ENCODE peak calls at places on chromosomes 1 and 21, in eight cellular contexts. B is tibial artery; D is activated naive CD4-positive, alpha-beta T cell; O is astrocyte of the spinal cord; Q is amniotic stem cell; S is small intestine; N is PC-9; P is T-helper 9 cell. Z is an unnamed sample.

GRCh38 chr1:103177146-103177850 is 69.0 kb upstream of the COL11A1 start:
- DNase-seq in Q (no peak), S (no peak), B (no peak), O (no peak), P (no peak), N (no peak), D (no peak), Z (no peak)

GRCh38 chr1:27031235-27032118 is 18.8 kb upstream of the TENT5B start:
- DNase-seq in Q (no peak), P (no peak), D (no peak), N (peak; percentile 93), S (peak; percentile 71), B (peak; percentile 95), O (peak; percentile 77), Z (no peak)

GRCh38 chr1:100065183-100065968 is 67.4 kb downstream of the SASS6 start:
- DNase-seq in B (no peak), N (no peak), S (peak; percentile 72), D (no peak), P (no peak), Q (no peak), O (no peak), Z (no peak)

GRCh38 chr1:243735457-243735856 is 114.6 kb downstream of the AKT3 start:
- DNase-seq in O (no peak), N (no peak), D (no peak), Q (no peak), S (no peak), P (no peak), B (no peak), Z (no peak)

GRCh38 chr1:202161151-202162048 is 998 bp upstream of the PTPN7 start:
- DNase-seq in B (no peak), O (no peak), Q (no peak), S (no peak), N (no peak), D (no peak), P (no peak), Z (no peak)

GRCh38 chr21:38743772-38744529 is 61.8 kb upstream of the ETS2 start:
- DNase-seq in Q (no peak), D (no peak), S (no peak), P (no peak), O (no peak), B (no peak), N (no peak), Z (no peak)

GRCh38 chr1:81492628-81493027 is 308.1 kb upstream of the ADGRL2 start:
- DNase-seq in D (no peak), P (no peak), S (no peak), Q (no peak), N (no peak), B (no peak), O (no peak), Z (no peak)

GRCh38 chr1:46595127-46595526 is 8.9 kb downstream of the MKNK1 start:
- DNase-seq in D (no peak), P (no peak), B (peak; percentile 78), S (no peak), Q (no peak), N (no peak), O (no peak), Z (no peak)

GRCh38 chr1:47326271-47326670 is 7.3 kb upstream of the CMPK1 start:
- DNase-seq in N (no peak), O (no peak), B (no peak), Q (no peak), S (no peak), P (no peak), D (no peak), Z (no peak)